ENCODE peak calls at places on chromosome 10, in eight cellular contexts. One of them, this sample, is unnamed. For H3K4me1, the result is how much of the 10 kb centered on the place peaks cover.

GRCh38 chr10:30357075-30357801 is 8.2 kb upstream of the MTPAP start:
- DNase-seq in fibroblast of lung: no peak
- DNase-seq in kidney: no peak
- DNase-seq in SK-N-SH: no peak
- DNase-seq in body of pancreas: no peak
- DNase-seq in cardiac muscle cell: no peak
- DNase-seq in psoas muscle: no peak
- DNase-seq in right cardiac atrium: no peak
- DNase-seq in this sample: no peak

GRCh38 chr10:109205929-109206585 is 717.3 kb downstream of the XPNPEP1 start:
- DNase-seq in fibroblast of lung: peak
- DNase-seq in kidney: no peak
- DNase-seq in SK-N-SH: no peak
- DNase-seq in body of pancreas: no peak
- DNase-seq in cardiac muscle cell: peak
- DNase-seq in psoas muscle: no peak
- DNase-seq in right cardiac atrium: no peak
- DNase-seq in this sample: no peak

GRCh38 chr10:68423522-68423921 is 16.4 kb upstream of the RUFY2 start:
- DNase-seq in fibroblast of lung: no peak
- DNase-seq in kidney: no peak
- DNase-seq in SK-N-SH: no peak
- DNase-seq in body of pancreas: no peak
- DNase-seq in cardiac muscle cell: no peak
- DNase-seq in psoas muscle: no peak
- DNase-seq in right cardiac atrium: no peak
- DNase-seq in this sample: peak

GRCh38 chr10:78588194-78588811 is 480.5 kb upstream of the ZMIZ1 start:
- DNase-seq in fibroblast of lung: peak
- DNase-seq in kidney: no peak
- DNase-seq in SK-N-SH: peak
- DNase-seq in body of pancreas: peak
- DNase-seq in cardiac muscle cell: peak
- DNase-seq in psoas muscle: no peak
- DNase-seq in right cardiac atrium: peak
- DNase-seq in this sample: no peak

GRCh38 chr10:50416885-50417284 is 165.6 kb upstream of the ASAH2 start:
- DNase-seq in fibroblast of lung: no peak
- DNase-seq in kidney: no peak
- DNase-seq in SK-N-SH: no peak
- DNase-seq in body of pancreas: no peak
- DNase-seq in cardiac muscle cell: no peak
- DNase-seq in psoas muscle: no peak
- DNase-seq in right cardiac atrium: no peak
- DNase-seq in this sample: no peak

GRCh38 chr10:121988361-121989324 is at the start of gene TACC2:
- DNase-seq in fibroblast of lung: no peak
- DNase-seq in kidney: no peak
- DNase-seq in SK-N-SH: no peak
- DNase-seq in body of pancreas: no peak
- DNase-seq in cardiac muscle cell: no peak
- DNase-seq in psoas muscle: peak
- DNase-seq in right cardiac atrium: no peak
- DNase-seq in this sample: no peak

GRCh38 chr10:130689743-130690626 is 553.8 kb downstream of the GLRX3 start:
- DNase-seq in fibroblast of lung: no peak
- DNase-seq in kidney: no peak
- DNase-seq in SK-N-SH: peak
- DNase-seq in body of pancreas: no peak
- DNase-seq in cardiac muscle cell: no peak
- DNase-seq in psoas muscle: no peak
- DNase-seq in right cardiac atrium: no peak
- DNase-seq in this sample: no peak

GRCh38 chr10:116974442-116975005 is 30.5 kb downstream of the SHTN1 start:
- DNase-seq in fibroblast of lung: peak
- DNase-seq in kidney: no peak
- DNase-seq in SK-N-SH: peak
- DNase-seq in body of pancreas: no peak
- DNase-seq in cardiac muscle cell: peak
- DNase-seq in psoas muscle: no peak
- DNase-seq in right cardiac atrium: no peak
- DNase-seq in this sample: no peak

GRCh38 chr10:88196298-88196697 is 332.9 kb downstream of the PTEN start:
- DNase-seq in fibroblast of lung: peak
- DNase-seq in kidney: no peak
- DNase-seq in SK-N-SH: no peak
- DNase-seq in body of pancreas: no peak
- DNase-seq in cardiac muscle cell: peak
- DNase-seq in psoas muscle: no peak
- DNase-seq in right cardiac atrium: no peak
- DNase-seq in this sample: no peak

GRCh38 chr10:74928742-74929191 is 102.4 kb downstream of the KAT6B start:
- DNase-seq in fibroblast of lung: peak
- DNase-seq in kidney: no peak
- DNase-seq in SK-N-SH: no peak
- DNase-seq in body of pancreas: no peak
- DNase-seq in cardiac muscle cell: peak
- DNase-seq in psoas muscle: no peak
- DNase-seq in right cardiac atrium: no peak
- DNase-seq in this sample: no peak
- H3K4me1 ChIP-seq in fibroblast of lung: under half
- H3K4me1 ChIP-seq in kidney: under half
- H3K4me1 ChIP-seq in SK-N-SH: under half
- H3K4me1 ChIP-seq in body of pancreas: half or more
- H3K4me1 ChIP-seq in cardiac muscle cell: under half
- H3K4me1 ChIP-seq in psoas muscle: half or more
- H3K4me1 ChIP-seq in right cardiac atrium: under half
- H3K4me1 ChIP-seq in this sample: under half

GRCh38 chr10:33117816-33118215 is 159.8 kb upstream of the ITGB1 start:
- DNase-seq in fibroblast of lung: no peak
- DNase-seq in kidney: no peak
- DNase-seq in SK-N-SH: no peak
- DNase-seq in body of pancreas: no peak
- DNase-seq in cardiac muscle cell: no peak
- DNase-seq in psoas muscle: no peak
- DNase-seq in right cardiac atrium: no peak
- DNase-seq in this sample: no peak
- H3K4me1 ChIP-seq in fibroblast of lung: under half
- H3K4me1 ChIP-seq in kidney: under half
- H3K4me1 ChIP-seq in SK-N-SH: under half
- H3K4me1 ChIP-seq in body of pancreas: under half
- H3K4me1 ChIP-seq in cardiac muscle cell: under half
- H3K4me1 ChIP-seq in psoas muscle: under half
- H3K4me1 ChIP-seq in right cardiac atrium: under half
- H3K4me1 ChIP-seq in this sample: under half

GRCh38 chr10:71244638-71245419 is 32.5 kb downstream of the UNC5B start:
- DNase-seq in fibroblast of lung: peak
- DNase-seq in kidney: peak
- DNase-seq in SK-N-SH: peak
- DNase-seq in body of pancreas: peak
- DNase-seq in cardiac muscle cell: peak
- DNase-seq in psoas muscle: peak
- DNase-seq in right cardiac atrium: peak
- DNase-seq in this sample: no peak
- H3K4me1 ChIP-seq in fibroblast of lung: under half
- H3K4me1 ChIP-seq in kidney: under half
- H3K4me1 ChIP-seq in SK-N-SH: half or more
- H3K4me1 ChIP-seq in body of pancreas: under half
- H3K4me1 ChIP-seq in cardiac muscle cell: half or more
- H3K4me1 ChIP-seq in psoas muscle: under half
- H3K4me1 ChIP-seq in right cardiac atrium: under half
- H3K4me1 ChIP-seq in this sample: under half

GRCh38 chr10:112963835-112964234 is 13.8 kb downstream of the TCF7L2 start:
- DNase-seq in fibroblast of lung: peak
- DNase-seq in kidney: no peak
- DNase-seq in SK-N-SH: no peak
- DNase-seq in body of pancreas: no peak
- DNase-seq in cardiac muscle cell: peak
- DNase-seq in psoas muscle: no peak
- DNase-seq in right cardiac atrium: no peak
- DNase-seq in this sample: no peak
- H3K4me1 ChIP-seq in fibroblast of lung: under half
- H3K4me1 ChIP-seq in kidney: under half
- H3K4me1 ChIP-seq in SK-N-SH: under half
- H3K4me1 ChIP-seq in body of pancreas: under half
- H3K4me1 ChIP-seq in cardiac muscle cell: under half
- H3K4me1 ChIP-seq in psoas muscle: under half
- H3K4me1 ChIP-seq in right cardiac atrium: under half
- H3K4me1 ChIP-seq in this sample: under half

GRCh38 chr10:82922046-82922445 is 1047.1 kb downstream of the NRG3 start:
- DNase-seq in fibroblast of lung: no peak
- DNase-seq in kidney: no peak
- DNase-seq in SK-N-SH: no peak
- DNase-seq in body of pancreas: no peak
- DNase-seq in cardiac muscle cell: no peak
- DNase-seq in psoas muscle: no peak
- DNase-seq in right cardiac atrium: no peak
- DNase-seq in this sample: no peak

GRCh38 chr10:82925547-82925946 is 1050.6 kb downstream of the NRG3 start:
- DNase-seq in fibroblast of lung: peak
- DNase-seq in kidney: no peak
- DNase-seq in SK-N-SH: no peak
- DNase-seq in body of pancreas: no peak
- DNase-seq in cardiac muscle cell: no peak
- DNase-seq in psoas muscle: no peak
- DNase-seq in right cardiac atrium: no peak
- DNase-seq in this sample: no peak

GRCh38 chr10:82924711-82925110 is 1049.7 kb downstream of the NRG3 start:
- DNase-seq in fibroblast of lung: no peak
- DNase-seq in kidney: no peak
- DNase-seq in SK-N-SH: no peak
- DNase-seq in body of pancreas: no peak
- DNase-seq in cardiac muscle cell: no peak
- DNase-seq in psoas muscle: no peak
- DNase-seq in right cardiac atrium: no peak
- DNase-seq in this sample: no peak

GRCh38 chr10:82922755-82923154 is 1047.8 kb downstream of the NRG3 start:
- DNase-seq in fibroblast of lung: peak
- DNase-seq in kidney: no peak
- DNase-seq in SK-N-SH: no peak
- DNase-seq in body of pancreas: no peak
- DNase-seq in cardiac muscle cell: no peak
- DNase-seq in psoas muscle: no peak
- DNase-seq in right cardiac atrium: no peak
- DNase-seq in this sample: no peak
- H3K4me1 ChIP-seq in fibroblast of lung: under half
- H3K4me1 ChIP-seq in kidney: under half
- H3K4me1 ChIP-seq in SK-N-SH: under half
- H3K4me1 ChIP-seq in body of pancreas: under half
- H3K4me1 ChIP-seq in cardiac muscle cell: under half
- H3K4me1 ChIP-seq in psoas muscle: under half
- H3K4me1 ChIP-seq in right cardiac atrium: under half
- H3K4me1 ChIP-seq in this sample: under half